ENCODE peak calls at places on chromosomes 1 and 21, in seven cellular contexts. W, X, Q, N, T, M and A are unnamed samples. For H3K36me3, the result is how much of the 10 kb centered on the place peaks cover.

GRCh38 chr1:43760745-43761343 is 53.5 kb downstream of the ST3GAL3 start:
- DNase-seq in X (no peak), T (no peak), M (no peak), Q (no peak), W (no peak), N (no peak), A (no peak)

GRCh38 chr1:169733924-169734323 is at the start of gene SELE:
- DNase-seq in T (no peak), Q (no peak), M (no peak), X (no peak), W (no peak), N (no peak), A (no peak)

GRCh38 chr1:56095924-56096655 is 483.3 kb downstream of the PLPP3 start:
- DNase-seq in M (no peak), X (no peak), W (no peak), T (no peak), Q (no peak), N (peak), A (peak)

GRCh38 chr21:35611752-35612151 is 448.6 kb downstream of the SETD4 start:
- DNase-seq in Q (no peak), M (no peak), X (no peak), T (no peak), N (no peak), W (no peak), A (no peak)

GRCh38 chr1:56577859-56578663 is 1.3 kb downstream of the PLPP3 start:
- DNase-seq in N (peak), X (no peak), W (peak), T (no peak), Q (peak), M (no peak), A (peak)

GRCh38 chr1:40877681-40878080 is 15.5 kb upstream of the CITED4 start:
- DNase-seq in W (peak), X (no peak), N (peak), T (no peak), M (no peak), Q (no peak), A (peak)

GRCh38 chr1:119341372-119341947 is 27.1 kb upstream of the HAO2 start:
- DNase-seq in N (no peak), T (no peak), W (no peak), X (no peak), M (no peak), Q (no peak), A (no peak)

GRCh38 chr1:94247146-94248094 is 10.0 kb upstream of the ARHGAP29 start:
- DNase-seq in N (peak), W (peak), M (peak), Q (peak), X (peak), T (no peak), A (peak)

GRCh38 chr1:93638307-93638847 is 43.3 kb downstream of the BCAR3 start:
- DNase-seq in T (no peak), M (no peak), Q (no peak), X (no peak), W (peak), N (no peak), A (no peak)

GRCh38 chr1:209672705-209673630 is 2.2 kb upstream of the G0S2 start:
- DNase-seq in M (no peak), X (no peak), W (no peak), Q (no peak), T (peak), N (no peak), A (no peak)

GRCh38 chr1:216223521-216223920 is 199.7 kb downstream of the USH2A start:
- DNase-seq in M (no peak), N (no peak), W (no peak), Q (no peak), T (no peak), X (no peak), A (no peak)

GRCh38 chr1:95352767-95353166 is 118.8 kb downstream of the RWDD3 start:
- DNase-seq in W (peak), N (no peak), M (no peak), X (no peak), Q (no peak), T (no peak), A (no peak)

GRCh38 chr1:101388904-101389546 is 152.2 kb downstream of the S1PR1 start:
- DNase-seq in Q (no peak), N (no peak), W (no peak), X (no peak), M (no peak), T (peak), A (no peak)

GRCh38 chr1:150798509-150798908 is 9.6 kb downstream of the CTSK start:
- DNase-seq in M (no peak), X (no peak), N (no peak), Q (no peak), W (no peak), T (no peak), A (no peak)

GRCh38 chr1:240138867-240139266 is 47.2 kb downstream of the FMN2 start:
- DNase-seq in N (no peak), T (no peak), W (no peak), M (peak), Q (no peak), X (no peak), A (no peak)

GRCh38 chr1:202588644-202589189 is 121.5 kb downstream of the SYT2 start:
- DNase-seq in W (no peak), M (no peak), Q (no peak), T (no peak), N (no peak), X (no peak), A (no peak)

GRCh38 chr1:202590975-202591411 is 119.3 kb downstream of the SYT2 start:
- DNase-seq in N (no peak), Q (no peak), W (no peak), T (no peak), M (no peak), X (no peak), A (no peak)

GRCh38 chr1:202587859-202588480 is 122.3 kb downstream of the SYT2 start:
- DNase-seq in W (no peak), X (no peak), Q (no peak), N (no peak), M (no peak), T (no peak), A (no peak)

GRCh38 chr1:202590119-202590518 is 120.1 kb downstream of the SYT2 start:
- DNase-seq in Q (no peak), N (no peak), X (no peak), T (no peak), W (no peak), M (no peak), A (no peak)

GRCh38 chr1:202589190-202589680 is 121.0 kb downstream of the SYT2 start:
- DNase-seq in M (no peak), X (no peak), N (peak), W (peak), T (no peak), Q (peak), A (peak)
- TF ChIP-seq EP300 in M (no peak), X (no peak), N (peak), W (peak), T (no peak), Q (peak), A (peak)

GRCh38 chr21:41808846-41809245 is 42.0 kb upstream of the RIPK4 start:
- DNase-seq in X (no peak), N (no peak), T (no peak), Q (no peak), M (no peak), W (no peak), A (no peak)
- H3K36me3 ChIP-seq in X (under half), N (under half), T (under half), Q (under half), M (under half), W (half or more), A (under half)

GRCh38 chr1:26996024-26996423 is 2.5 kb downstream of the TRNP1 start:
- DNase-seq in M (no peak), N (no peak), T (no peak), X (no peak), Q (no peak), W (no peak), A (no peak)

GRCh38 chr1:26993237-26994019 is at the start of gene TRNP1:
- DNase-seq in M (peak), W (peak), X (peak), T (no peak), N (peak), Q (no peak), A (peak)

GRCh38 chr1:26994772-26995625 is 1.5 kb downstream of the TRNP1 start:
- DNase-seq in N (no peak), W (no peak), M (peak), T (no peak), X (no peak), Q (no peak), A (no peak)

GRCh38 chr1:26994020-26994745 is 691 bp downstream of the TRNP1 start:
- DNase-seq in Q (no peak), N (no peak), X (peak), T (no peak), M (peak), W (no peak), A (no peak)

DNA sequence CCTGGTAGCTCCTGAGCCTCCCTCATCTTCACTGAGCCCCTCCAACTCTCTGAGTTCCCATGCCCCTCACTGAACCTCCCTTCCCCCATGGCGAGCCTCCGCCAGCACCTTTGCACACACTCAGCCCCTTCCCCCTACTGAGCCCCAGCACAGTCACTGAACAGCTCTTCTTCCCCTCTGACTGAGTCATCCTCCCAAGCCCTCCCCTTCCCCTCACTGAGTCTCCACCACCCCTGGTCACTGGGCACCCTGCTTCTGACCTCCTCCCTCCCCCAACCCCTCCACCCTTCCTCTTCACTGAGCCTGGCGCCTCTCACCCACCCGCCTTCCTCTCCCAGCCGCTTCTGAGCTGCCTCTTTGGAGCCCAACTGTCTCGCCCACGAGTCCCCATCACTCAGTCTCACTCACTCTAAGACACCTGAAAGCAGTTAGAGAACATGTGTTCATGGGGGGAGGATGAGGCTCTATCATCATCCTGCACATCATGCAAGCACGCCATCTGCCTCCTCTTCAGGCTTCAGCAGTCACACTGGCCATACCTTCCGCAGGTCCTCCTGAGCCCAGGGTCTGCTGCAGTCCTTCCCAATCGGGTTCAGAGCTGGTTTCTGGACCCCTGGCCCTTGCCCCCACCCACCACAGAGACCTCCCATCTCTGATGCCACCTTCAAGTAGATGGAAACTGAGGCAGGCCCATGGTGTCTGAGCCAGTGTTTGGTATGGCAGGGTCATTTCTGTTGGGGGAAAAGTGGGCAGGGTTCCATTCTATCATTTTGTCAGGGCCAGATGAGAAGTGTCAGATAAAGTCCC is 2.0 kb upstream of the TRNP1 start:
- DNase-seq in M (no peak), N (no peak), W (no peak), T (no peak), Q (no peak), X (peak), A (no peak)
- TF ChIP-seq EP300 in M (no peak), N (no peak), W (no peak), T (no peak), Q (no peak), X (no peak), A (no peak)

GRCh38 chr1:29152046-29152805 is 28.5 kb upstream of the TMEM200B start:
- DNase-seq in T (no peak), X (no peak), N (no peak), M (no peak), W (no peak), Q (no peak), A (no peak)

GRCh38 chr1:29159773-29160172 is 21.9 kb downstream of the SRSF4 start:
- DNase-seq in Q (no peak), T (no peak), X (no peak), M (peak), W (no peak), N (no peak), A (no peak)

GRCh38 chr1:29161977-29162376 is 19.7 kb downstream of the SRSF4 start:
- DNase-seq in T (no peak), Q (no peak), X (no peak), N (no peak), M (no peak), W (no peak), A (no peak)

GRCh38 chr1:29157269-29157601 is 24.5 kb downstream of the SRSF4 start:
- DNase-seq in T (no peak), Q (no peak), X (no peak), M (no peak), N (no peak), W (no peak), A (no peak)

DNA sequence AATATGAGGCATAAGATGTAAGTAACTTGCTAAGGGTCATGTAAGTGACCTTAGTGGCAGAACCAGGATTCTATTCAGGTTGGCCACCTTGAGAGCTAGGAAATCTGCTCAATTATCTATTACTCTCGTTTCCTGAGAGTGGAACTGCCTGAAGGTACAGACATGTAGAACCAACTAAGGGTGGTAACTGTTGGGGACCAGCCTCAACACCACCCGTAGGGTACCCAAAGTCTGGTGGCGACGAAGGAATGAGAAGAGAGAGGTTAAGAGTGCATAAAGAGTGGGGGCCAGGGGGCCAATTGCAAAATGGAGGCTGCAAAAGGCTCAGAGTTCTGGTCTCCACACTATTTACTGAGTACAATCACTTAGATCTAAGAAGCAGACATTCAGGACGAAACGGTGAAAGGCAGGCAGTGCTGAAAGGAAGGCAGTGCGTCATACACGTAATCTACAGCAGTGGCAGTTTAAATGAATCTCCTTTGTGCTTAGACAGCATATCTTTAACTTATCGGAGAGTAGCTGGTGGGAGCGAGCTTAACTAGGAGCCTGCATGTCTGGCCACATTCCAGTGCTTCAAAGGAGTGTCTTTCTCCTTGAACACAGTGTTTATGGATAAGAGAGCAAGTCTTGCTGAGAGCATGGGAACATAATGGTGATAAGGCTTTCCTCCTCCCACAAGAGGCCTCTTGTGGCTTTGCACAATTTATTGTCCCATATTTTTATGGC is 25.0 kb downstream of the SRSF4 start:
- DNase-seq in X (peak), Q (peak), N (no peak), W (peak), M (no peak), T (no peak), A (no peak)
- H3K36me3 ChIP-seq in X (half or more), Q (under half), N (under half), W (half or more), M (under half), T (under half), A (half or more)

DNA sequence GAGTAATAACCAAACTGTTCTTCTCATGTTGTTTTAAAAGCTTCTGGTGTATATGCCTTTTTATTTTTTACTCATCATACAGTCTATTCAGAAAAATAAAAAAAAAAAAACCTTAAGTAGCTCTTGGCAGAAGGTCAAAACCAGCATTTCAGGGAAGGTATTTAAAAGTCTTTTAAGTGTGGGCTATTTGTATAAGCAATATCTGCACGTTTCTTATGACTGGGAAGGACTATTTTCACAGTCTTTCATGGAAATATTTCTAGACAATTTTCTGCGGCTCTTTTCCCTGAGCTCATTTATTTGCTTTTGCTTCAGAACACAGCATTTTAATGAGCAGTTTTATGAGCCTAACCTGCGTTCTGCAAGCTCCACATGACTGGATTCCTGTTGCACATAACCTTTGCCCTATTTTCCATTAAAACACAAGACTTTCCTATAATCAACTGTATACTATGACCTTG is 60.9 kb upstream of the C1orf105 start:
- DNase-seq in W (no peak), X (no peak), N (no peak), M (no peak), T (no peak), Q (no peak), A (no peak)
- TF ChIP-seq EP300 in W (no peak), X (no peak), N (peak), M (no peak), T (no peak), Q (no peak), A (peak)

GRCh38 chr1:31263408-31263807 is 23.7 kb upstream of the NKAIN1 start:
- DNase-seq in N (no peak), W (no peak), T (no peak), X (no peak), M (no peak), Q (no peak), A (no peak)
- H3K36me3 ChIP-seq in N (under half), W (half or more), T (under half), X (half or more), M (under half), Q (under half), A (under half)